ENCODE peak calls at places on chromosomes 11 and 22, in five cellular contexts. One of them, this sample, is unnamed.

GRCh38 chr11:9399466-9399865 is 15.0 kb downstream of the IPO7 start:
- DNase-seq in EH: peak; percentile 52
- DNase-seq in skeletal muscle cell: no peak
- DNase-seq in LHCN-M2: no peak
- DNase-seq in stimulated activated naive B cell treated with anti-CD40 and anti-IgM and Interleukin-4, amounts not matched to agents 10 μg/mL and 1 μg/mL and 100 μg/mL, for 72 hours: no peak
- DNase-seq in this sample: no peak

GRCh38 chr11:78291754-78292108 is 103.0 kb downstream of the USP35 start:
- DNase-seq in EH: no peak
- DNase-seq in skeletal muscle cell: no peak
- DNase-seq in stimulated activated naive B cell treated with anti-CD40 and anti-IgM and Interleukin-4, amounts not matched to agents 10 μg/mL and 1 μg/mL and 100 μg/mL, for 72 hours: no peak
- DNase-seq in LHCN-M2: no peak
- DNase-seq in this sample: no peak

GRCh38 chr11:112025682-112026081 is 474 bp downstream of the DLAT start:
- DNase-seq in EH: peak; percentile 39
- DNase-seq in skeletal muscle cell: no peak
- DNase-seq in stimulated activated naive B cell treated with anti-CD40 and anti-IgM and Interleukin-4, amounts not matched to agents 10 μg/mL and 1 μg/mL and 100 μg/mL, for 72 hours: no peak
- DNase-seq in LHCN-M2: peak; percentile 18
- DNase-seq in this sample: peak; percentile 33

GRCh38 chr11:1559103-1559951 is 12.7 kb downstream of the DUSP8 start:
- DNase-seq in skeletal muscle cell: peak; percentile 25
- DNase-seq in stimulated activated naive B cell treated with anti-CD40 and anti-IgM and Interleukin-4, amounts not matched to agents 10 μg/mL and 1 μg/mL and 100 μg/mL, for 72 hours: no peak
- DNase-seq in EH: peak; percentile 93
- DNase-seq in LHCN-M2: no peak
- DNase-seq in this sample: peak; percentile 32

GRCh38 chr11:65695459-65696241 is 16.4 kb upstream of the KAT5 start:
- DNase-seq in skeletal muscle cell: no peak
- DNase-seq in stimulated activated naive B cell treated with anti-CD40 and anti-IgM and Interleukin-4, amounts not matched to agents 10 μg/mL and 1 μg/mL and 100 μg/mL, for 72 hours: no peak
- DNase-seq in LHCN-M2: no peak
- DNase-seq in EH: no peak
- DNase-seq in this sample: peak; percentile 96

GRCh38 chr11:2269601-2270321 is 627 bp downstream of the ASCL2 start:
- DNase-seq in skeletal muscle cell: no peak
- DNase-seq in LHCN-M2: peak; percentile 13
- DNase-seq in EH: peak; percentile 33
- DNase-seq in stimulated activated naive B cell treated with anti-CD40 and anti-IgM and Interleukin-4, amounts not matched to agents 10 μg/mL and 1 μg/mL and 100 μg/mL, for 72 hours: no peak
- DNase-seq in this sample: peak; percentile 60

GRCh38 chr22:32446321-32446720 is 17.9 kb downstream of the BPIFC start:
- DNase-seq in LHCN-M2: peak; percentile 8
- DNase-seq in EH: peak; percentile 9
- DNase-seq in skeletal muscle cell: no peak
- DNase-seq in stimulated activated naive B cell treated with anti-CD40 and anti-IgM and Interleukin-4, amounts not matched to agents 10 μg/mL and 1 μg/mL and 100 μg/mL, for 72 hours: no peak
- DNase-seq in this sample: no peak

GRCh38 chr22:30868663-30869385 is 99.8 kb downstream of the MORC2 start:
- DNase-seq in LHCN-M2: peak; percentile 66
- DNase-seq in EH: peak; percentile 16
- DNase-seq in stimulated activated naive B cell treated with anti-CD40 and anti-IgM and Interleukin-4, amounts not matched to agents 10 μg/mL and 1 μg/mL and 100 μg/mL, for 72 hours: no peak
- DNase-seq in skeletal muscle cell: peak; percentile 47
- DNase-seq in this sample: peak; percentile 73

GRCh38 chr11:14443642-14444041 is 56.0 kb downstream of the COPB1 start:
- DNase-seq in EH: peak; percentile 84
- DNase-seq in skeletal muscle cell: no peak
- DNase-seq in LHCN-M2: peak; percentile 42
- DNase-seq in stimulated activated naive B cell treated with anti-CD40 and anti-IgM and Interleukin-4, amounts not matched to agents 10 μg/mL and 1 μg/mL and 100 μg/mL, for 72 hours: no peak
- DNase-seq in this sample: peak; percentile 32

GRCh38 chr22:19707347-19708322 is 6.7 kb upstream of the SEPTIN5 start:
- DNase-seq in LHCN-M2: no peak
- DNase-seq in EH: no peak
- DNase-seq in skeletal muscle cell: no peak
- DNase-seq in stimulated activated naive B cell treated with anti-CD40 and anti-IgM and Interleukin-4, amounts not matched to agents 10 μg/mL and 1 μg/mL and 100 μg/mL, for 72 hours: no peak
- DNase-seq in this sample: no peak

GRCh38 chr22:45772726-45773125 is 101.1 kb downstream of the ATXN10 start:
- DNase-seq in LHCN-M2: no peak
- DNase-seq in EH: no peak
- DNase-seq in stimulated activated naive B cell treated with anti-CD40 and anti-IgM and Interleukin-4, amounts not matched to agents 10 μg/mL and 1 μg/mL and 100 μg/mL, for 72 hours: no peak
- DNase-seq in skeletal muscle cell: no peak
- DNase-seq in this sample: no peak

GRCh38 chr11:75013051-75013450 is 24.3 kb downstream of the NEU3 start:
- DNase-seq in EH: peak; percentile 14
- DNase-seq in stimulated activated naive B cell treated with anti-CD40 and anti-IgM and Interleukin-4, amounts not matched to agents 10 μg/mL and 1 μg/mL and 100 μg/mL, for 72 hours: no peak
- DNase-seq in skeletal muscle cell: no peak
- DNase-seq in LHCN-M2: peak; percentile 45
- DNase-seq in this sample: no peak

GRCh38 chr22:17807571-17808410 is 33.5 kb upstream of the BID start:
- DNase-seq in EH: peak; percentile 44
- DNase-seq in skeletal muscle cell: no peak
- DNase-seq in stimulated activated naive B cell treated with anti-CD40 and anti-IgM and Interleukin-4, amounts not matched to agents 10 μg/mL and 1 μg/mL and 100 μg/mL, for 72 hours: no peak
- DNase-seq in LHCN-M2: peak; percentile 56
- DNase-seq in this sample: peak; percentile 5

This sample was measured in NCI-H345.